ENCODE peak calls at places on chromosomes 13 and 19, in ten cellular contexts. One of them, this sample, is unnamed.

GRCh38 chr19:47598407-47599349 is 10.3 kb upstream of the BICRA start:
- DNase-seq in mammary epithelial cell: peak; percentile 92
- DNase-seq in mucosa of descending colon: peak; percentile 51
- DNase-seq in pancreas: no peak
- DNase-seq in psoas muscle: peak; percentile 56
- DNase-seq in CD8-positive, alpha-beta T cell: no peak
- DNase-seq in IMR-90: peak; percentile 96
- DNase-seq in upper lobe of left lung: peak; percentile 37
- DNase-seq in uterus: peak; percentile 75
- DNase-seq in neural progenitor cell: peak; percentile 65
- DNase-seq in this sample: no peak

GRCh38 chr19:5313307-5313706 is 27.3 kb downstream of the PTPRS start:
- DNase-seq in mammary epithelial cell: no peak
- DNase-seq in mucosa of descending colon: no peak
- DNase-seq in pancreas: peak; percentile 82
- DNase-seq in psoas muscle: no peak
- DNase-seq in CD8-positive, alpha-beta T cell: no peak
- DNase-seq in IMR-90: no peak
- DNase-seq in upper lobe of left lung: no peak
- DNase-seq in uterus: no peak
- DNase-seq in neural progenitor cell: no peak
- DNase-seq in this sample: no peak

GRCh38 chr19:50998061-50998460 is 3.3 kb downstream of the KLK8 start:
- DNase-seq in mammary epithelial cell: no peak
- DNase-seq in mucosa of descending colon: no peak
- DNase-seq in pancreas: no peak
- DNase-seq in psoas muscle: no peak
- DNase-seq in CD8-positive, alpha-beta T cell: no peak
- DNase-seq in IMR-90: no peak
- DNase-seq in upper lobe of left lung: no peak
- DNase-seq in uterus: no peak
- DNase-seq in neural progenitor cell: no peak
- DNase-seq in this sample: no peak

GRCh38 chr19:41409288-41409687 is 11.7 kb downstream of the BCKDHA start:
- DNase-seq in mammary epithelial cell: peak; percentile 58
- DNase-seq in mucosa of descending colon: peak; percentile 33
- DNase-seq in pancreas: no peak
- DNase-seq in psoas muscle: no peak
- DNase-seq in CD8-positive, alpha-beta T cell: no peak
- DNase-seq in IMR-90: peak; percentile 40
- DNase-seq in upper lobe of left lung: peak; percentile 84
- DNase-seq in uterus: no peak
- DNase-seq in neural progenitor cell: no peak
- DNase-seq in this sample: no peak

GRCh38 chr13:72194531-72194930 is 327.5 kb upstream of the DACH1 start:
- DNase-seq in mammary epithelial cell: peak; percentile 52
- DNase-seq in mucosa of descending colon: peak; percentile 79
- DNase-seq in pancreas: no peak
- DNase-seq in psoas muscle: no peak
- DNase-seq in CD8-positive, alpha-beta T cell: no peak
- DNase-seq in IMR-90: no peak
- DNase-seq in upper lobe of left lung: no peak
- DNase-seq in uterus: no peak
- DNase-seq in neural progenitor cell: no peak
- DNase-seq in this sample: no peak

GRCh38 chr13:45224181-45224580 is 23.3 kb upstream of the KCTD4 start:
- DNase-seq in mammary epithelial cell: peak; percentile 47
- DNase-seq in mucosa of descending colon: no peak
- DNase-seq in pancreas: no peak
- DNase-seq in psoas muscle: no peak
- DNase-seq in CD8-positive, alpha-beta T cell: no peak
- DNase-seq in IMR-90: peak; percentile 55
- DNase-seq in upper lobe of left lung: no peak
- DNase-seq in uterus: no peak
- DNase-seq in neural progenitor cell: no peak
- DNase-seq in this sample: no peak

GRCh38 chr19:12779162-12779993 is 4.0 kb upstream of the HOOK2 start:
- DNase-seq in mammary epithelial cell: peak; percentile 32
- DNase-seq in mucosa of descending colon: peak; percentile 52
- DNase-seq in pancreas: no peak
- DNase-seq in psoas muscle: peak; percentile 75
- DNase-seq in CD8-positive, alpha-beta T cell: no peak
- DNase-seq in IMR-90: peak; percentile 77
- DNase-seq in upper lobe of left lung: peak; percentile 62
- DNase-seq in uterus: peak; percentile 75
- DNase-seq in neural progenitor cell: peak; percentile 45
- DNase-seq in this sample: no peak

GRCh38 chr13:77516342-77516789 is 19.1 kb upstream of the SCEL start:
- DNase-seq in mammary epithelial cell: peak; percentile 55
- DNase-seq in mucosa of descending colon: no peak
- DNase-seq in pancreas: no peak
- DNase-seq in psoas muscle: no peak
- DNase-seq in CD8-positive, alpha-beta T cell: no peak
- DNase-seq in IMR-90: peak; percentile 44
- DNase-seq in upper lobe of left lung: no peak
- DNase-seq in uterus: no peak
- DNase-seq in neural progenitor cell: no peak
- DNase-seq in this sample: no peak

GRCh38 chr19:5719274-5719960 is 529 bp downstream of the LONP1 start:
- DNase-seq in mammary epithelial cell: peak; percentile 33
- DNase-seq in mucosa of descending colon: peak; percentile 35
- DNase-seq in pancreas: no peak
- DNase-seq in psoas muscle: no peak
- DNase-seq in CD8-positive, alpha-beta T cell: no peak
- DNase-seq in IMR-90: peak; percentile 13
- DNase-seq in upper lobe of left lung: peak; percentile 38
- DNase-seq in uterus: no peak
- DNase-seq in neural progenitor cell: peak; percentile 40
- DNase-seq in this sample: peak; percentile 33

GRCh38 chr19:35416331-35416730 is 31.7 kb upstream of the FFAR2 start:
- DNase-seq in mammary epithelial cell: no peak
- DNase-seq in mucosa of descending colon: no peak
- DNase-seq in pancreas: no peak
- DNase-seq in psoas muscle: no peak
- DNase-seq in CD8-positive, alpha-beta T cell: no peak
- DNase-seq in IMR-90: no peak
- DNase-seq in upper lobe of left lung: no peak
- DNase-seq in uterus: no peak
- DNase-seq in neural progenitor cell: no peak
- DNase-seq in this sample: no peak

DNA sequence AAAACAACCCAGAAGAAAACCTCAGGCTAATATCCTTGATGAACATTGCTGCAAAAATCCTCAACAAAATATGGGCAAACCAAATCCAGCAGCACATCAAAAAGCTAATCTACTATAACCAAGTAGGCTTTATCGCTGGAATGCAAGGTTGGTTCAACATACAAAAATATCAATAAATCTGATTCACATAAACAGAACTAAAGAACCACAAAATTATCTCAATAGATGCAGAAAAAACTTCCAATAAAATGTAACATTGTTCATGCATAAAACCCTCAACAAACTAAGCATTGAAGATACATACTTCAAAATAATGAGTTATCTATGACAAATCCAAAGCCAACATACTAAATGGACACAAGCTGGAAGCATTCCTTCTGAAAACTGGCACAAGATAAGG is 8.8 kb downstream of the ZNF724 start:
- DNase-seq in mammary epithelial cell: no peak
- DNase-seq in mucosa of descending colon: no peak
- DNase-seq in pancreas: no peak
- DNase-seq in psoas muscle: no peak
- DNase-seq in CD8-positive, alpha-beta T cell: no peak
- DNase-seq in IMR-90: no peak
- DNase-seq in upper lobe of left lung: no peak
- DNase-seq in uterus: no peak
- DNase-seq in neural progenitor cell: no peak
- DNase-seq in this sample: no peak
- H3K9me3 ChIP-seq in mammary epithelial cell: peaks cover 32% of the 10 kb centered on the region
- H3K9me3 ChIP-seq in mucosa of descending colon: peaks cover 58% of the 10 kb centered on the region
- H3K9me3 ChIP-seq in pancreas: no peaks in the 10 kb centered on the region
- H3K9me3 ChIP-seq in psoas muscle: peaks cover 15% of the 10 kb centered on the region
- H3K9me3 ChIP-seq in CD8-positive, alpha-beta T cell: peaks cover 17% of the 10 kb centered on the region
- H3K9me3 ChIP-seq in IMR-90: peaks cover 22% of the 10 kb centered on the region
- H3K9me3 ChIP-seq in upper lobe of left lung: peaks cover 25% of the 10 kb centered on the region
- H3K9me3 ChIP-seq in uterus: no peaks in the 10 kb centered on the region
- H3K9me3 ChIP-seq in neural progenitor cell: peaks cover 40% of the 10 kb centered on the region
- H3K9me3 ChIP-seq in this sample: peaks cover 24% of the 10 kb centered on the region

DNA sequence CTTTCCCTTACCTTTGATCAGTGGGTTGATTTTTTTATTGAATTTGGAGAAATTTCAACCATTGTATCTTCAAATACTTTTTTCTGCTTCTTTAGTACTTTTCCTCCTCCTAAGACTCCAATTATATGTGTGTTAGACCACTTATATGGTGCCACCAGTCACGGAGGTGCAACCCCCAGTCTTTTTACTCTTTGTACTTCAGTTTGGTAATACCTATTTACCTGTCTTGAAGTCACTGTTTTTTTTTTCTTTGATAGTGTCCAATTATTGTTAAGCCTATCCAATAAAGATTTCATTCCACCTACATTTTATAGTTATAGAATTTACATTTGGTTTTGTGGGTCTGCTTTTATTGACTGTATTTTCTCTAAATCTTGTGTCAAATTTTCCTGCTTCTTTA is 14.9 kb downstream of the ZNF283 start:
- DNase-seq in mammary epithelial cell: no peak
- DNase-seq in mucosa of descending colon: no peak
- DNase-seq in pancreas: no peak
- DNase-seq in psoas muscle: no peak
- DNase-seq in CD8-positive, alpha-beta T cell: no peak
- DNase-seq in IMR-90: no peak
- DNase-seq in upper lobe of left lung: no peak
- DNase-seq in uterus: no peak
- DNase-seq in neural progenitor cell: no peak
- DNase-seq in this sample: no peak
- H3K9me3 ChIP-seq in mammary epithelial cell: peaks cover 52% of the 10 kb centered on the region
- H3K9me3 ChIP-seq in mucosa of descending colon: peaks cover 98% of the 10 kb centered on the region
- H3K9me3 ChIP-seq in pancreas: peaks cover 5% of the 10 kb centered on the region
- H3K9me3 ChIP-seq in psoas muscle: peaks cover 96% of the 10 kb centered on the region
- H3K9me3 ChIP-seq in CD8-positive, alpha-beta T cell: peaks cover 50% of the 10 kb centered on the region
- H3K9me3 ChIP-seq in IMR-90: peaks cover 57% of the 10 kb centered on the region
- H3K9me3 ChIP-seq in upper lobe of left lung: peaks cover 88% of the 10 kb centered on the region
- H3K9me3 ChIP-seq in uterus: peaks cover 3% of the 10 kb centered on the region
- H3K9me3 ChIP-seq in neural progenitor cell: peaks cover 51% of the 10 kb centered on the region
- H3K9me3 ChIP-seq in this sample: peaks cover 31% of the 10 kb centered on the region

DNA sequence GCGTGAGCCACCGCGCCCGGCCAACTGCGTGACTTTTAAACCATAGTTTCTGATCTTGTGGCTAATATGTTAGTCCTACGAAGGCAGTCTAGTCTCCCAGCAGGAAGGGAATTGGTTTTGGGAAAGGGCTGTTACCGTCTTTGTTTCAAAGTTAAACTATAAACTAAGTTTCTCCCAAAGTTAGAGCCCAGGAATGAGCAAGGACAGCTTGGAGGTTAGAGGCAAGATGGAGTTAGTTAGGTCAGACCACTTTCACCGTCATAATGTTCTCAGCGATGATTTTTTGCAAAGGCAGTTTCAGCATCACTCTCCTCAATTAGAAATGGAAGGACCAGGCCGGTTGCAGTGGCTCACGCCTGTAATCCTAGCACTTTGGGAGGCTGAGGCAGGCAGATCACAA is 17.7 kb upstream of the ADGRE2 start:
- DNase-seq in mammary epithelial cell: no peak
- DNase-seq in mucosa of descending colon: no peak
- DNase-seq in pancreas: no peak
- DNase-seq in psoas muscle: no peak
- DNase-seq in CD8-positive, alpha-beta T cell: no peak
- DNase-seq in IMR-90: no peak
- DNase-seq in upper lobe of left lung: no peak
- DNase-seq in uterus: no peak
- DNase-seq in neural progenitor cell: no peak
- DNase-seq in this sample: no peak
- H3K9me3 ChIP-seq in mammary epithelial cell: no peaks in the 10 kb centered on the region
- H3K9me3 ChIP-seq in mucosa of descending colon: no peaks in the 10 kb centered on the region
- H3K9me3 ChIP-seq in pancreas: no peaks in the 10 kb centered on the region
- H3K9me3 ChIP-seq in psoas muscle: no peaks in the 10 kb centered on the region
- H3K9me3 ChIP-seq in CD8-positive, alpha-beta T cell: no peaks in the 10 kb centered on the region
- H3K9me3 ChIP-seq in IMR-90: peaks cover 2% of the 10 kb centered on the region
- H3K9me3 ChIP-seq in upper lobe of left lung: no peaks in the 10 kb centered on the region
- H3K9me3 ChIP-seq in uterus: no peaks in the 10 kb centered on the region
- H3K9me3 ChIP-seq in neural progenitor cell: no peaks in the 10 kb centered on the region
- H3K9me3 ChIP-seq in this sample: no peaks in the 10 kb centered on the region

GRCh38 chr19:8815780-8816179 is 16.3 kb downstream of the ZNF558 start:
- DNase-seq in mammary epithelial cell: no peak
- DNase-seq in mucosa of descending colon: no peak
- DNase-seq in pancreas: no peak
- DNase-seq in psoas muscle: no peak
- DNase-seq in CD8-positive, alpha-beta T cell: no peak
- DNase-seq in IMR-90: no peak
- DNase-seq in upper lobe of left lung: no peak
- DNase-seq in uterus: no peak
- DNase-seq in neural progenitor cell: no peak
- DNase-seq in this sample: no peak

GRCh38 chr19:8806661-8807060 is 25.4 kb downstream of the ZNF558 start:
- DNase-seq in mammary epithelial cell: no peak
- DNase-seq in mucosa of descending colon: no peak
- DNase-seq in pancreas: no peak
- DNase-seq in psoas muscle: no peak
- DNase-seq in CD8-positive, alpha-beta T cell: no peak
- DNase-seq in IMR-90: no peak
- DNase-seq in upper lobe of left lung: no peak
- DNase-seq in uterus: no peak
- DNase-seq in neural progenitor cell: no peak
- DNase-seq in this sample: no peak

GRCh38 chr19:8814176-8814575 is 17.9 kb downstream of the ZNF558 start:
- DNase-seq in mammary epithelial cell: no peak
- DNase-seq in mucosa of descending colon: no peak
- DNase-seq in pancreas: no peak
- DNase-seq in psoas muscle: no peak
- DNase-seq in CD8-positive, alpha-beta T cell: no peak
- DNase-seq in IMR-90: no peak
- DNase-seq in upper lobe of left lung: no peak
- DNase-seq in uterus: no peak
- DNase-seq in neural progenitor cell: no peak
- DNase-seq in this sample: no peak

DNA sequence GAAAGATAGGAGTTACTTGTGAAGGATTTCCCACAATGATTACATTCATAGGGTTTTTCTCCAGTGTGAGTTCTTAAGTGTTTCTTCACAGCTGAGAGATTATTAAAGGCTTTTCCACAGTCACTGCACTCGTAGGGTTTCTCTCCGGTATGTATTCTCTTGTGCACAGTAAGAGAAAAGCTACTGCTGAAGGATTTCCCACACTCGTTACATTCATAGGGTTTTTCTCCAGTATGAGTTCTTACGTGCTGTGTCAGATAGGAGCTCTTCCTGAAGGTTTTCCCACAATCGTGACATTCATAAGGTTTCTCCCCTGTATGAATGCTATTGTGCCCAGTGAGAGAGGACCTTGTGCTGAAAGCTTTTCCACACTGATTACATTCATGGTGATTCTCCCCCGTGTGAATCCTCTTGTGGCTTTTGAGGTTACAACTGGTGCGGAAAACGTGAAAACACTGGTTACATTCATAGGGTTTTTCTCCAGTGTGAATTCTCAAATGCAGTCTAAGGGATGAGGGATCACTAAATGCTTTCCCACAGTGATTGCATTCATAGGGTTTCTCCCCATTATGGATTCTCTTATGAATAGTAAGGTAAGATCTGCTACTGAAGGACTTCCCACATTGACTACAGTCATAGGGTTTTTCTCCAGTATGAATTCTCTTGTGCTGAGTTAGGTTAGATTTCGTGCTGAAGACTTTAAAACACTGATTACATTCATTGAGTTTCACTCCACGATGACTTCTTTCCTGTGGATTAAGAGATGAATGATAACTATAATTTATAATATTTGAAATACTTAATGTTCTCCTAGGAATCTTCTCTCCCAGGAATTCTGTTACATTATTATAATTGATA is 20.6 kb downstream of the ZNF558 start:
- DNase-seq in mammary epithelial cell: peak; percentile 3
- DNase-seq in mucosa of descending colon: no peak
- DNase-seq in pancreas: no peak
- DNase-seq in psoas muscle: no peak
- DNase-seq in CD8-positive, alpha-beta T cell: no peak
- DNase-seq in IMR-90: peak; percentile 15
- DNase-seq in upper lobe of left lung: no peak
- DNase-seq in uterus: no peak
- DNase-seq in neural progenitor cell: no peak
- DNase-seq in this sample: no peak
- H3K9me3 ChIP-seq in mammary epithelial cell: peaks cover 56% of the 10 kb centered on the region
- H3K9me3 ChIP-seq in mucosa of descending colon: peaks cover 98% of the 10 kb centered on the region
- H3K9me3 ChIP-seq in pancreas: peaks cover 49% of the 10 kb centered on the region
- H3K9me3 ChIP-seq in psoas muscle: peaks cover 93% of the 10 kb centered on the region
- H3K9me3 ChIP-seq in CD8-positive, alpha-beta T cell: peaks cover 80% of the 10 kb centered on the region
- H3K9me3 ChIP-seq in IMR-90: peaks cover 69% of the 10 kb centered on the region
- H3K9me3 ChIP-seq in upper lobe of left lung: peaks cover 100% of the 10 kb centered on the region
- H3K9me3 ChIP-seq in uterus: no peaks in the 10 kb centered on the region
- H3K9me3 ChIP-seq in neural progenitor cell: peaks cover 82% of the 10 kb centered on the region
- H3K9me3 ChIP-seq in this sample: peaks cover 58% of the 10 kb centered on the region